ENCODE peak calls at places on chromosomes 16 and 17, in nine cellular contexts. I is esophagus squamous epithelium, D is mesothelial cell of epicardium, V is heart right ventricle, T is cardiac fibroblast, B is neural crest cell, J is fibroblast of mammary gland, P is foreskin fibroblast, R is fibroblast of the aortic adventitia. O is an unnamed sample.

GRCh38 chr17:1561420-1562177 is 993 bp downstream of the PITPNA start:
- DNase-seq in I (no peak), D (peak), V (no peak), T (peak), B (peak), J (no peak), P (no peak), R (no peak), O (no peak)

GRCh38 chr17:28916302-28916934 is 13.5 kb upstream of the DHRS13 start:
- DNase-seq in I (no peak), D (no peak), V (no peak), T (peak), B (peak), J (peak), P (no peak), R (peak), O (no peak)

GRCh38 chr16:81486555-81487061 is 42.0 kb downstream of the CMIP start:
- DNase-seq in I (no peak), D (no peak), V (peak), T (peak), B (no peak), J (peak), P (peak), R (peak), O (no peak)

GRCh38 chr17:64024215-64024654 is 3.8 kb upstream of the ICAM2 start:
- DNase-seq in I (no peak), D (no peak), V (no peak), T (no peak), B (no peak), J (no peak), P (no peak), R (no peak), O (no peak)

GRCh38 chr17:76562734-76563148 is 22.9 kb downstream of the PRCD start:
- DNase-seq in I (no peak), D (no peak), V (no peak), T (peak), B (no peak), J (peak), P (peak), R (peak), O (no peak)

GRCh38 chr17:69141802-69142472 is at the start of gene ABCA6:
- DNase-seq in I (no peak), D (no peak), V (no peak), T (peak), B (no peak), J (peak), P (peak), R (peak), O (no peak)

GRCh38 chr17:78313735-78314648 is 45.9 kb downstream of the SOCS3 start:
- DNase-seq in I (no peak), D (peak), V (peak), T (peak), B (peak), J (peak), P (peak), R (peak), O (peak)

GRCh38 chr16:70520612-70521297 is 2.6 kb downstream of the COG4 start:
- DNase-seq in I (no peak), D (no peak), V (no peak), T (peak), B (no peak), J (peak), P (peak), R (peak), O (no peak)

GRCh38 chr17:48037924-48038323 is 327 bp upstream of the COPZ2 start:
- DNase-seq in I (no peak), D (no peak), V (no peak), T (no peak), B (no peak), J (no peak), P (no peak), R (no peak), O (no peak)

GRCh38 chr16:23423496-23424049 is 29.4 kb downstream of the COG7 start:
- DNase-seq in I (no peak), D (no peak), V (peak), T (peak), B (no peak), J (peak), P (peak), R (peak), O (no peak)

GRCh38 chr17:2800367-2800766 is 4.1 kb downstream of the RAP1GAP2 start:
- DNase-seq in I (no peak), D (no peak), V (no peak), T (no peak), B (no peak), J (no peak), P (no peak), R (no peak), O (no peak)

GRCh38 chr16:66422366-66422765 is 4.7 kb upstream of the BEAN1 start:
- DNase-seq in I (no peak), D (no peak), V (no peak), T (no peak), B (no peak), J (no peak), P (no peak), R (no peak), O (no peak)

GRCh38 chr17:39937462-39937861 is 9.9 kb downstream of the LRRC3C start:
- DNase-seq in I (no peak), D (no peak), V (no peak), T (no peak), B (no peak), J (no peak), P (no peak), R (no peak), O (no peak)

GRCh38 chr16:23991044-23991443 is 155.3 kb downstream of the PRKCB start:
- DNase-seq in I (no peak), D (no peak), V (no peak), T (no peak), B (no peak), J (no peak), P (no peak), R (no peak), O (no peak)

GRCh38 chr17:62307196-62307595 is 73.2 kb upstream of the EFCAB3 start:
- DNase-seq in I (no peak), D (no peak), V (no peak), T (no peak), B (no peak), J (no peak), P (no peak), R (no peak), O (no peak)

GRCh38 chr16:88649924-88650748 is 717 bp downstream of the CYBA start:
- DNase-seq in I (no peak), D (peak), V (no peak), T (peak), B (no peak), J (no peak), P (peak), R (no peak), O (peak)

GRCh38 chr17:42441717-42442565 is 16.7 kb upstream of the ATP6V0A1 start:
- DNase-seq in I (no peak), D (no peak), V (no peak), T (no peak), B (no peak), J (no peak), P (no peak), R (no peak), O (no peak)

GRCh38 chr16:1208239-1208830 is 16.7 kb downstream of the TPSG1 start:
- DNase-seq in I (no peak), D (no peak), V (no peak), T (no peak), B (no peak), J (no peak), P (no peak), R (no peak), O (no peak)

GRCh38 chr16:73023752-73024570 is 24.0 kb downstream of the ZFHX3 start:
- DNase-seq in I (no peak), D (no peak), V (no peak), T (no peak), B (no peak), J (no peak), P (no peak), R (no peak), O (no peak)

GRCh38 chr17:22193113-22193512 is 500.8 kb downstream of the KCNJ18 start:
- DNase-seq in I (no peak), D (no peak), V (no peak), T (no peak), B (no peak), J (no peak), P (no peak), R (no peak), O (no peak)

GRCh38 chr17:36608794-36609497 is 7.6 kb downstream of the MRM1 start:
- DNase-seq in I (no peak), D (no peak), V (no peak), T (peak), B (peak), J (peak), P (peak), R (peak), O (no peak)

GRCh38 chr16:17345043-17345442 is 125.7 kb downstream of the XYLT1 start:
- DNase-seq in I (no peak), D (no peak), V (peak), T (peak), B (no peak), J (peak), P (no peak), R (peak), O (no peak)

GRCh38 chr16:22075043-22075757 is 17.1 kb upstream of the VWA3A start:
- DNase-seq in I (no peak), D (no peak), V (no peak), T (peak), B (no peak), J (peak), P (peak), R (no peak), O (no peak)

GRCh38 chr17:69506489-69506888 is 92.0 kb downstream of the MAP2K6 start:
- DNase-seq in I (no peak), D (no peak), V (no peak), T (peak), B (no peak), J (peak), P (no peak), R (no peak), O (no peak)

GRCh38 chr17:17837966-17838962 is 1.5 kb upstream of the SREBF1 start:
- DNase-seq in I (no peak), D (no peak), V (peak), T (peak), B (no peak), J (peak), P (peak), R (peak), O (peak)

GRCh38 chr16:50255538-50255937 is 10.8 kb upstream of the ADCY7 start:
- DNase-seq in I (no peak), D (no peak), V (no peak), T (no peak), B (no peak), J (no peak), P (no peak), R (no peak), O (no peak)

GRCh38 chr17:60390881-60391418 is 983 bp downstream of the USP32 start:
- DNase-seq in I (no peak), D (peak), V (peak), T (peak), B (peak), J (peak), P (no peak), R (peak), O (no peak)

GRCh38 chr17:59620518-59621259 is 994 bp downstream of the CLTC start:
- DNase-seq in I (no peak), D (no peak), V (peak), T (peak), B (peak), J (no peak), P (no peak), R (peak), O (no peak)

GRCh38 chr17:45371414-45372324 is 54.8 kb upstream of the MAP3K14 start:
- DNase-seq in I (no peak), D (peak), V (peak), T (peak), B (peak), J (peak), P (peak), R (peak), O (peak)

GRCh38 chr16:28977703-28978641 is 3.4 kb downstream of the SPNS1 start:
- DNase-seq in I (no peak), D (no peak), V (no peak), T (no peak), B (no peak), J (no peak), P (no peak), R (no peak), O (no peak)

DNA sequence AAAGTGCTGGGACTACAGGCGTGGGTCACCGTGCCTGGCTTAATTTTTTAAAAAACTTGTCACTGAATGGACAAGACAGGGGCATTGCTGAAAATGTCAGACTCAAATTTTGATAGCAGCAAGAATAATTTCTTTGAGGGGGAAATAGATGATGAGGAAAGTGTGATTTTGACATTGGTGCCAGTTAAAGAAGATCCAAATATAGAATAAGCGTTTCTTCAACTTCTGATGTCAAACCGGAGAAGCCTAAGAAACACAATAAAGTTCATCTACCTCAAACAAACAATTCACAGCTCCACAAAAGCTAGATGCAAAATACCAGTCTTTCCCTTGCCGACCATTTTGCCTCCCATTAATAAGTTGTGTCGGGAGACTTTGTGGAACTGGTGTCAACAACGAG is 4.5 kb downstream of the MT1X start:
- DNase-seq in I (no peak), D (no peak), V (no peak), T (no peak), B (no peak), J (no peak), P (no peak), R (no peak), O (no peak)
- TF ChIP-seq CTCF in I (no peak), D (no peak), V (no peak), T (no peak), B (no peak), J (no peak), P (no peak), R (no peak), O (no peak)

GRCh38 chr17:81045590-81046095 is 10.7 kb downstream of the BAIAP2 start:
- DNase-seq in I (no peak), D (no peak), V (no peak), T (no peak), B (no peak), J (no peak), P (no peak), R (no peak), O (no peak)
- TF ChIP-seq CTCF in I (no peak), D (no peak), V (no peak), T (no peak), B (no peak), J (no peak), P (no peak), R (no peak), O (no peak)

GRCh38 chr17:81370304-81370703 is 25.0 kb upstream of the BAHCC1 start:
- DNase-seq in I (no peak), D (no peak), V (no peak), T (no peak), B (no peak), J (no peak), P (no peak), R (no peak), O (no peak)

GRCh38 chr17:81373536-81374160 is 21.6 kb upstream of the BAHCC1 start:
- DNase-seq in I (no peak), D (no peak), V (no peak), T (no peak), B (no peak), J (no peak), P (no peak), R (no peak), O (no peak)

GRCh38 chr17:81374890-81375289 is 20.4 kb upstream of the BAHCC1 start:
- DNase-seq in I (no peak), D (no peak), V (no peak), T (no peak), B (no peak), J (no peak), P (no peak), R (no peak), O (no peak)

GRCh38 chr17:81368623-81369022 is 26.6 kb upstream of the BAHCC1 start:
- DNase-seq in I (no peak), D (no peak), V (no peak), T (no peak), B (no peak), J (no peak), P (no peak), R (no peak), O (no peak)

GRCh38 chr17:81371910-81372760 is 23.1 kb upstream of the BAHCC1 start:
- DNase-seq in I (no peak), D (no peak), V (peak), T (peak), B (no peak), J (no peak), P (no peak), R (peak), O (no peak)
- TF ChIP-seq CTCF in I (peak), D (no peak), V (peak), T (peak), B (peak), J (peak), P (peak), R (peak), O (peak)

DNA sequence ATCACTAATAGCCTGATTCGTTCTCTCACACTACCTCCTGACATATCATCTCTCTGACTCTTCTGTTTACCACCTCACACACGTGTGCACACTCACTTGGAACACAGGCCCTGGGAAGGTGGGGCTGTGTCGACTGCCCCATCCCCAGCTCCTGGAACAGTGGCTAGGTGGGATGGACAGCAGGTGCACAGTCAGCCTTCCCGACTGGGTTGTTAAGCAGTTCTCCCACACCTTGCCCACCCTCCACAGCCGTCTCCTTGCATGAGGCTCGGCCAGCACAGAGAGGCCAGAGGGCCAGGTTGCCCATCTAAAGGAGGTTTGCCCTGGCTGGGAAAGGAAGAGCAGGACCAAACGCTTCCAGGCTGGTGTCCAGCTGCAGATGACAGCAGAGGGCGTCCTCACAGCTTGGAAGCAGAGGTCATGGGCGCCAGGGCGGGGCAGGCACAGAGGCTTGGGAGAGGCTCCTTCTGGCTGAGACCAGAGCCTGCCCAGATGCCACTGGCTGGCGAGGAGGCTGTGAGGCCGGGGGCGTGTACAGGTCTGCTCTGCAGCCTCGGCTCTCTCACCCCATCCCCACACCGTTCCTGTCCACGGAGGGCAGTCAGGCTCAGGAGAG is 92.8 kb downstream of the AMFR start:
- DNase-seq in I (no peak), D (no peak), V (peak), T (peak), B (peak), J (peak), P (peak), R (peak), O (no peak)
- TF ChIP-seq CTCF in I (peak), D (no peak), V (peak), T (peak), B (peak), J (peak), P (peak), R (peak), O (peak)